ENCODE peak calls at places on chromosomes 5 and 9, in four cellular contexts. One of them, this sample, is unnamed.

GRCh38 chr5:138352722-138353549 is 451 bp downstream of the KDM3B start:
- DNase-seq in fibroblast of lung: peak
- DNase-seq in epithelial cell of esophagus: peak
- DNase-seq in fibroblast of pulmonary artery: peak
- DNase-seq in this sample: peak

GRCh38 chr5:119397518-119398380 is 41.9 kb downstream of the TNFAIP8 start:
- DNase-seq in fibroblast of lung: peak
- DNase-seq in epithelial cell of esophagus: peak
- DNase-seq in fibroblast of pulmonary artery: peak
- DNase-seq in this sample: peak

GRCh38 chr5:133114166-133114932 is 62.5 kb downstream of the HSPA4 start:
- DNase-seq in fibroblast of lung: no peak
- DNase-seq in epithelial cell of esophagus: no peak
- DNase-seq in fibroblast of pulmonary artery: no peak
- DNase-seq in this sample: no peak

GRCh38 chr5:55027589-55027988 is 3.5 kb downstream of the GZMK start:
- DNase-seq in fibroblast of lung: no peak
- DNase-seq in epithelial cell of esophagus: no peak
- DNase-seq in fibroblast of pulmonary artery: no peak
- DNase-seq in this sample: no peak

GRCh38 chr5:68730220-68731010 is 363.4 kb upstream of the SLC30A5 start:
- DNase-seq in fibroblast of lung: peak
- DNase-seq in epithelial cell of esophagus: peak
- DNase-seq in fibroblast of pulmonary artery: peak
- DNase-seq in this sample: peak

GRCh38 chr9:129944501-129945116 is 98.4 kb downstream of the FNBP1 start:
- DNase-seq in fibroblast of lung: no peak
- DNase-seq in epithelial cell of esophagus: peak
- DNase-seq in fibroblast of pulmonary artery: no peak
- DNase-seq in this sample: no peak

GRCh38 chr9:2264081-2264480 is 248.9 kb downstream of the SMARCA2 start:
- DNase-seq in fibroblast of lung: no peak
- DNase-seq in epithelial cell of esophagus: no peak
- DNase-seq in fibroblast of pulmonary artery: no peak
- DNase-seq in this sample: no peak

GRCh38 chr9:12740845-12741244 is 34.0 kb upstream of the LURAP1L start:
- DNase-seq in fibroblast of lung: no peak
- DNase-seq in epithelial cell of esophagus: peak
- DNase-seq in fibroblast of pulmonary artery: no peak
- DNase-seq in this sample: peak

GRCh38 chr9:115209601-115210306 is 91.8 kb upstream of the TNC start:
- DNase-seq in fibroblast of lung: no peak
- DNase-seq in epithelial cell of esophagus: peak
- DNase-seq in fibroblast of pulmonary artery: no peak
- DNase-seq in this sample: peak

GRCh38 chr5:10166392-10166791 is 83.3 kb downstream of the ATPSCKMT start:
- DNase-seq in fibroblast of lung: no peak
- DNase-seq in epithelial cell of esophagus: no peak
- DNase-seq in fibroblast of pulmonary artery: no peak
- DNase-seq in this sample: no peak

GRCh38 chr9:122619996-122620395 is 5.5 kb downstream of the OR1Q1 start:
- DNase-seq in fibroblast of lung: no peak
- DNase-seq in epithelial cell of esophagus: no peak
- DNase-seq in fibroblast of pulmonary artery: no peak
- DNase-seq in this sample: no peak

GRCh38 chr5:68282001-68282400 is 66.4 kb downstream of the PIK3R1 start:
- DNase-seq in fibroblast of lung: no peak
- DNase-seq in epithelial cell of esophagus: no peak
- DNase-seq in fibroblast of pulmonary artery: no peak
- DNase-seq in this sample: no peak

GRCh38 chr5:116437922-116438578 is 136.6 kb downstream of the SEMA6A start:
- DNase-seq in fibroblast of lung: no peak
- DNase-seq in epithelial cell of esophagus: no peak
- DNase-seq in fibroblast of pulmonary artery: no peak
- DNase-seq in this sample: no peak

GRCh38 chr5:147407094-147407681 is 102.7 kb downstream of the DPYSL3 start:
- DNase-seq in fibroblast of lung: peak
- DNase-seq in epithelial cell of esophagus: no peak
- DNase-seq in fibroblast of pulmonary artery: peak
- DNase-seq in this sample: no peak

GRCh38 chr9:2722715-2723114 is 5.4 kb downstream of the KCNV2 start:
- DNase-seq in fibroblast of lung: peak
- DNase-seq in epithelial cell of esophagus: peak
- DNase-seq in fibroblast of pulmonary artery: no peak
- DNase-seq in this sample: peak

GRCh38 chr5:35742006-35742405 is 114.7 kb upstream of the IL7R start:
- DNase-seq in fibroblast of lung: no peak
- DNase-seq in epithelial cell of esophagus: no peak
- DNase-seq in fibroblast of pulmonary artery: no peak
- DNase-seq in this sample: no peak

GRCh38 chr5:157203417-157203816 is 22.8 kb downstream of the ITK start:
- DNase-seq in fibroblast of lung: no peak
- DNase-seq in epithelial cell of esophagus: no peak
- DNase-seq in fibroblast of pulmonary artery: no peak
- DNase-seq in this sample: no peak

GRCh38 chr9:72477862-72478564 is 43.4 kb upstream of the TMC1 start:
- DNase-seq in fibroblast of lung: peak
- DNase-seq in epithelial cell of esophagus: peak
- DNase-seq in fibroblast of pulmonary artery: peak
- DNase-seq in this sample: peak

GRCh38 chr9:5832543-5833529 is at the start of gene ERMP1:
- DNase-seq in fibroblast of lung: peak
- DNase-seq in epithelial cell of esophagus: peak
- DNase-seq in fibroblast of pulmonary artery: peak
- DNase-seq in this sample: peak

GRCh38 chr9:134501266-134502181 is 140.1 kb upstream of the COL5A1 start:
- DNase-seq in fibroblast of lung: peak
- DNase-seq in epithelial cell of esophagus: no peak
- DNase-seq in fibroblast of pulmonary artery: no peak
- DNase-seq in this sample: no peak

GRCh38 chr9:129406278-129407225 is 214.3 kb downstream of the C9orf50 start:
- DNase-seq in fibroblast of lung: no peak
- DNase-seq in epithelial cell of esophagus: peak
- DNase-seq in fibroblast of pulmonary artery: no peak
- DNase-seq in this sample: no peak

GRCh38 chr5:80754900-80755299 is 100.1 kb upstream of the DHFR start:
- DNase-seq in fibroblast of lung: peak
- DNase-seq in epithelial cell of esophagus: no peak
- DNase-seq in fibroblast of pulmonary artery: no peak
- DNase-seq in this sample: no peak

GRCh38 chr9:124045076-124045829 is 33.7 kb downstream of the LHX2 start:
- DNase-seq in fibroblast of lung: peak
- DNase-seq in epithelial cell of esophagus: peak
- DNase-seq in fibroblast of pulmonary artery: peak
- DNase-seq in this sample: no peak

GRCh38 chr5:98927988-98928801 is 612 bp downstream of the CHD1 start:
- DNase-seq in fibroblast of lung: peak
- DNase-seq in epithelial cell of esophagus: peak
- DNase-seq in fibroblast of pulmonary artery: peak
- DNase-seq in this sample: peak

GRCh38 chr9:130869250-130869649 is 27.4 kb downstream of the QRFP start:
- DNase-seq in fibroblast of lung: peak
- DNase-seq in epithelial cell of esophagus: no peak
- DNase-seq in fibroblast of pulmonary artery: peak
- DNase-seq in this sample: no peak

GRCh38 chr5:74833537-74834266 is 32.5 kb downstream of the FAM169A start:
- DNase-seq in fibroblast of lung: no peak
- DNase-seq in epithelial cell of esophagus: no peak
- DNase-seq in fibroblast of pulmonary artery: no peak
- DNase-seq in this sample: no peak

GRCh38 chr5:173840111-173840983 is 47.8 kb upstream of the CPEB4 start:
- DNase-seq in fibroblast of lung: no peak
- DNase-seq in epithelial cell of esophagus: no peak
- DNase-seq in fibroblast of pulmonary artery: no peak
- DNase-seq in this sample: no peak

GRCh38 chr5:126744842-126745241 is 32.1 kb upstream of the LMNB1 start:
- DNase-seq in fibroblast of lung: no peak
- DNase-seq in epithelial cell of esophagus: no peak
- DNase-seq in fibroblast of pulmonary artery: no peak
- DNase-seq in this sample: no peak

GRCh38 chr9:129069128-129069824 is 11.6 kb upstream of the DOLPP1 start:
- DNase-seq in fibroblast of lung: no peak
- DNase-seq in epithelial cell of esophagus: no peak
- DNase-seq in fibroblast of pulmonary artery: peak
- DNase-seq in this sample: no peak

GRCh38 chr5:76999451-76999850 is 30.8 kb upstream of the AGGF1 start:
- DNase-seq in fibroblast of lung: peak
- DNase-seq in epithelial cell of esophagus: peak
- DNase-seq in fibroblast of pulmonary artery: peak
- DNase-seq in this sample: peak

GRCh38 chr5:112637343-112637742 is 100.3 kb upstream of the APC start:
- DNase-seq in fibroblast of lung: no peak
- DNase-seq in epithelial cell of esophagus: no peak
- DNase-seq in fibroblast of pulmonary artery: no peak
- DNase-seq in this sample: no peak

GRCh38 chr5:151648988-151649387 is 37.7 kb downstream of the SPARC start:
- DNase-seq in fibroblast of lung: no peak
- DNase-seq in epithelial cell of esophagus: no peak
- DNase-seq in fibroblast of pulmonary artery: no peak
- DNase-seq in this sample: no peak

GRCh38 chr5:126814721-126815404 is 37.9 kb downstream of the LMNB1 start:
- DNase-seq in fibroblast of lung: peak
- DNase-seq in epithelial cell of esophagus: peak
- DNase-seq in fibroblast of pulmonary artery: peak
- DNase-seq in this sample: no peak

GRCh38 chr5:122170630-122171029 is 41.3 kb downstream of the ZNF474 start:
- DNase-seq in fibroblast of lung: peak
- DNase-seq in epithelial cell of esophagus: peak
- DNase-seq in fibroblast of pulmonary artery: peak
- DNase-seq in this sample: no peak

GRCh38 chr5:103915081-103915480 is 352.5 kb upstream of the NUDT12 start:
- DNase-seq in fibroblast of lung: no peak
- DNase-seq in epithelial cell of esophagus: no peak
- DNase-seq in fibroblast of pulmonary artery: no peak
- DNase-seq in this sample: no peak

GRCh38 chr5:5497132-5497748 is 74.8 kb downstream of the ICE1 start:
- DNase-seq in fibroblast of lung: peak
- DNase-seq in epithelial cell of esophagus: peak
- DNase-seq in fibroblast of pulmonary artery: peak
- DNase-seq in this sample: peak

GRCh38 chr5:66407739-66408138 is 188.5 kb upstream of the MAST4 start:
- DNase-seq in fibroblast of lung: no peak
- DNase-seq in epithelial cell of esophagus: no peak
- DNase-seq in fibroblast of pulmonary artery: no peak
- DNase-seq in this sample: no peak

GRCh38 chr5:80064124-80064523 is 29.0 kb downstream of the THBS4 start:
- DNase-seq in fibroblast of lung: no peak
- DNase-seq in epithelial cell of esophagus: no peak
- DNase-seq in fibroblast of pulmonary artery: no peak
- DNase-seq in this sample: no peak

GRCh38 chr5:151480384-151480783 is 33.0 kb downstream of the SLC36A1 start:
- DNase-seq in fibroblast of lung: peak
- DNase-seq in epithelial cell of esophagus: no peak
- DNase-seq in fibroblast of pulmonary artery: peak
- DNase-seq in this sample: no peak

GRCh38 chr9:130112244-130113151 is 58.8 kb downstream of the GPR107 start:
- DNase-seq in fibroblast of lung: no peak
- DNase-seq in epithelial cell of esophagus: no peak
- DNase-seq in fibroblast of pulmonary artery: no peak
- DNase-seq in this sample: no peak

DNA sequence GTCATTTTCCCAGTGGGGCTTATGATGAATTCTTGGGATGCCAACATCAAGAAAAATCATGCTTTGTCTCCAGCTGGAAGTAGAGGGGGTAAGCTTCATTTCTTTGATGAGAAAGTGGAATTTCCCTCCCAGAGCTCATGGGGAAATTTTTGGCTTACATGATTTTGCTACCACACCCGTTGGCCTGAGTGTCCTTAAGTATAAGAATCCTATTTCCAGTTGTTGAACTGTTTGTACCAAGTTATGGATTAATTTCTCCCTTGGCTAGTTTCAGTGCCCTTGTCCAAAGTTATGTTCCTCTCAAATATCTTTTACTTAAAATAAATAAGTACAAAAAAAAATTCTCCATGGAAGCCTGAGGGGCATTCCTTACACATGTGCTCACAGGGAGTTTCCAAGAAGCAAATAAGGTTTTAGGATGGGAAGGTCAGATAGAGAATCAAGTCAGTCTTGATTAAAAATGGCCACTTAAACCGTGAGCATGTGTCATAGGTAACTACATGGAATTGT is 82.3 kb downstream of the PTCD2 start:
- DNase-seq in fibroblast of lung: peak
- DNase-seq in epithelial cell of esophagus: peak
- DNase-seq in fibroblast of pulmonary artery: no peak
- DNase-seq in this sample: peak
- TF ChIP-seq CTCF in fibroblast of lung: no peak
- TF ChIP-seq CTCF in epithelial cell of esophagus: no peak
- TF ChIP-seq CTCF in fibroblast of pulmonary artery: no peak
- TF ChIP-seq CTCF in this sample: no peak

GRCh38 chr9:38047301-38048251 is 21.5 kb downstream of the SHB start:
- DNase-seq in fibroblast of lung: peak
- DNase-seq in epithelial cell of esophagus: peak
- DNase-seq in fibroblast of pulmonary artery: peak
- DNase-seq in this sample: peak
- TF ChIP-seq CTCF in fibroblast of lung: no peak
- TF ChIP-seq CTCF in epithelial cell of esophagus: no peak
- TF ChIP-seq CTCF in fibroblast of pulmonary artery: no peak
- TF ChIP-seq CTCF in this sample: no peak

GRCh38 chr9:113410207-113411158 is at the start of the genes C9orf43 and POLE3:
- DNase-seq in fibroblast of lung: peak
- DNase-seq in epithelial cell of esophagus: peak
- DNase-seq in fibroblast of pulmonary artery: peak
- DNase-seq in this sample: peak
- TF ChIP-seq CTCF in fibroblast of lung: no peak
- TF ChIP-seq CTCF in epithelial cell of esophagus: no peak
- TF ChIP-seq CTCF in fibroblast of pulmonary artery: no peak
- TF ChIP-seq CTCF in this sample: no peak

GRCh38 chr5:124633209-124633608 is 113.2 kb downstream of the ZNF608 start:
- DNase-seq in fibroblast of lung: no peak
- DNase-seq in epithelial cell of esophagus: no peak
- DNase-seq in fibroblast of pulmonary artery: no peak
- DNase-seq in this sample: no peak

GRCh38 chr5:124634228-124634819 is 112.1 kb downstream of the ZNF608 start:
- DNase-seq in fibroblast of lung: peak
- DNase-seq in epithelial cell of esophagus: no peak
- DNase-seq in fibroblast of pulmonary artery: no peak
- DNase-seq in this sample: peak

GRCh38 chr5:124630767-124631704 is 115.4 kb downstream of the ZNF608 start:
- DNase-seq in fibroblast of lung: peak
- DNase-seq in epithelial cell of esophagus: peak
- DNase-seq in fibroblast of pulmonary artery: no peak
- DNase-seq in this sample: peak

GRCh38 chr5:124634820-124635323 is 111.6 kb downstream of the ZNF608 start:
- DNase-seq in fibroblast of lung: peak
- DNase-seq in epithelial cell of esophagus: peak
- DNase-seq in fibroblast of pulmonary artery: no peak
- DNase-seq in this sample: peak

GRCh38 chr5:124631874-124632550 is 114.4 kb downstream of the ZNF608 start:
- DNase-seq in fibroblast of lung: no peak
- DNase-seq in epithelial cell of esophagus: no peak
- DNase-seq in fibroblast of pulmonary artery: no peak
- DNase-seq in this sample: no peak
- TF ChIP-seq CTCF in fibroblast of lung: no peak
- TF ChIP-seq CTCF in epithelial cell of esophagus: no peak
- TF ChIP-seq CTCF in fibroblast of pulmonary artery: no peak
- TF ChIP-seq CTCF in this sample: no peak

GRCh38 chr9:100690438-100690837 is 112.6 kb downstream of the CAVIN4 start:
- DNase-seq in fibroblast of lung: no peak
- DNase-seq in epithelial cell of esophagus: no peak
- DNase-seq in fibroblast of pulmonary artery: no peak
- DNase-seq in this sample: no peak
- TF ChIP-seq CTCF in fibroblast of lung: no peak
- TF ChIP-seq CTCF in epithelial cell of esophagus: no peak
- TF ChIP-seq CTCF in fibroblast of pulmonary artery: no peak
- TF ChIP-seq CTCF in this sample: no peak